ENCODE peak calls at places on chromosomes 4 and X, in four cellular contexts. G is SJSA1, J is DND-41, K is HEK293T. H is an unnamed sample.

GRCh38 chr4:159103406-159104131 is 690 bp downstream of the RAPGEF2 start:
- DNase-seq in G (peak), K (peak), J (peak), H (peak)

GRCh38 chrX:65034292-65034640 is 58.0 kb upstream of the ZC4H2 start:
- DNase-seq in J (no peak), G (no peak), K (no peak), H (no peak)

GRCh38 chr4:1836650-1837049 is 19.3 kb downstream of the LETM1 start:
- DNase-seq in K (no peak), G (no peak), J (no peak), H (no peak)

GRCh38 chr4:1795304-1796195 is 2.5 kb downstream of the FGFR3 start:
- DNase-seq in G (no peak), J (no peak), K (peak), H (no peak)

GRCh38 chrX:79081895-79082512 is 62.5 kb upstream of the GPR174 start:
- DNase-seq in K (peak), J (peak), G (no peak), H (no peak)

GRCh38 chr4:141957416-141957815 is 321.0 kb downstream of the IL15 start:
- DNase-seq in K (no peak), G (no peak), J (no peak), H (no peak)

GRCh38 chrX:29455702-29456101 is 759.7 kb upstream of the MAGEB2 start:
- DNase-seq in J (no peak), K (no peak), G (no peak), H (no peak)

GRCh38 chr4:85402371-85402770 is 72.6 kb upstream of the ARHGAP24 start:
- DNase-seq in G (no peak), J (no peak), K (no peak), H (no peak)

GRCh38 chr4:36241771-36242170 is 2.5 kb downstream of the ARAP2 start:
- DNase-seq in G (no peak), K (no peak), J (peak), H (no peak)

GRCh38 chr4:2354760-2355159 is 63.7 kb downstream of the ZFYVE28 start:
- DNase-seq in G (no peak), K (no peak), J (no peak), H (no peak)

GRCh38 chr4:184384056-184384809 is 90.1 kb downstream of the IRF2 start:
- DNase-seq in J (peak), G (no peak), K (no peak), H (no peak)

GRCh38 chrX:2708601-2709200 is 17.6 kb downstream of the CD99 start:
- DNase-seq in G (no peak), K (no peak), J (peak), H (no peak)